ENCODE peak calls at places on chromosome 18, in six cellular contexts. N is hepatocyte, I is DND-41, K is PC-9, Y is GM23248, H is neural progenitor cell. M is an unnamed sample.

GRCh38 chr18:39672171-39672570 is 2106.6 kb upstream of the CELF4 start:
- DNase-seq in H (no peak), Y (no peak), N (no peak), I (no peak), K (no peak), M (peak; percentile 70)

GRCh38 chr18:31876707-31877106 is 66.2 kb downstream of the TRAPPC8 start:
- DNase-seq in K (no peak), Y (peak; percentile 15), I (no peak), H (no peak), N (no peak), M (peak; percentile 21)

GRCh38 chr18:31658670-31659573 is 25.5 kb downstream of the B4GALT6 start:
- DNase-seq in H (no peak), Y (no peak), N (no peak), I (no peak), K (no peak), M (peak; percentile 50)

GRCh38 chr18:45412577-45412976 is 202.7 kb upstream of the SLC14A2 start:
- DNase-seq in N (no peak), K (peak; percentile 6), I (no peak), H (no peak), Y (peak; percentile 37), M (no peak)

GRCh38 chr18:51417643-51418483 is 220.4 kb upstream of the MEX3C start:
- DNase-seq in Y (no peak), I (no peak), K (no peak), H (no peak), N (no peak), M (no peak)

GRCh38 chr18:35588995-35589394 is 7.5 kb downstream of the GALNT1 start:
- DNase-seq in K (no peak), H (peak; percentile 35), I (no peak), N (no peak), Y (no peak), M (no peak)

GRCh38 chr18:47745227-47745626 is 185.2 kb downstream of the SMAD2 start:
- DNase-seq in Y (no peak), H (no peak), K (no peak), I (no peak), N (no peak), M (no peak)

GRCh38 chr18:3015203-3015590 is 2.3 kb upstream of the LPIN2 start:
- DNase-seq in K (peak; percentile 62), N (peak; percentile 32), Y (peak; percentile 89), H (no peak), I (no peak), M (peak; percentile 77)

GRCh38 chr18:48805826-48806535 is 144.8 kb downstream of the SMAD7 start:
- DNase-seq in I (no peak), N (no peak), K (no peak), H (no peak), Y (no peak), M (no peak)

GRCh38 chr18:49524951-49525350 is 36.9 kb upstream of the LIPG start:
- DNase-seq in N (no peak), K (no peak), Y (no peak), I (no peak), H (no peak), M (no peak)

GRCh38 chr18:56329536-56329935 is 308.9 kb downstream of the TXNL1 start:
- DNase-seq in H (no peak), N (no peak), K (no peak), I (no peak), Y (no peak), M (no peak)

GRCh38 chr18:25503567-25504081 is 151.7 kb upstream of the ZNF521 start:
- DNase-seq in N (peak; percentile 77), Y (peak; percentile 77), H (peak; percentile 57), K (no peak), I (no peak), M (peak; percentile 80)

GRCh38 chr18:24342347-24342746 is 55.3 kb downstream of the OSBPL1A start:
- DNase-seq in I (no peak), N (no peak), H (no peak), K (no peak), Y (no peak), M (no peak)

GRCh38 chr18:596288-596881 is 403 bp upstream of the CLUL1 start:
- DNase-seq in N (peak; percentile 86), H (peak; percentile 87), I (no peak), K (peak; percentile 5), Y (peak; percentile 35), M (peak; percentile 11)

GRCh38 chr18:45920367-45920766 is 46.8 kb downstream of the EPG5 start:
- DNase-seq in Y (peak; percentile 93), H (no peak), N (no peak), I (peak; percentile 23), K (peak; percentile 34), M (peak; percentile 70)

GRCh38 chr18:48872234-48873145 is 78.3 kb downstream of the SMAD7 start:
- DNase-seq in K (no peak), N (no peak), H (no peak), I (no peak), Y (peak; percentile 77), M (no peak)

GRCh38 chr18:7945882-7946281 is 378.8 kb downstream of the PTPRM start:
- DNase-seq in I (no peak), Y (peak; percentile 96), N (peak; percentile 78), H (no peak), K (peak; percentile 16), M (peak; percentile 94)

GRCh38 chr18:10143601-10144000 is 229.8 kb downstream of the VAPA start:
- DNase-seq in K (no peak), I (no peak), H (no peak), Y (no peak), N (no peak), M (no peak)

DNA sequence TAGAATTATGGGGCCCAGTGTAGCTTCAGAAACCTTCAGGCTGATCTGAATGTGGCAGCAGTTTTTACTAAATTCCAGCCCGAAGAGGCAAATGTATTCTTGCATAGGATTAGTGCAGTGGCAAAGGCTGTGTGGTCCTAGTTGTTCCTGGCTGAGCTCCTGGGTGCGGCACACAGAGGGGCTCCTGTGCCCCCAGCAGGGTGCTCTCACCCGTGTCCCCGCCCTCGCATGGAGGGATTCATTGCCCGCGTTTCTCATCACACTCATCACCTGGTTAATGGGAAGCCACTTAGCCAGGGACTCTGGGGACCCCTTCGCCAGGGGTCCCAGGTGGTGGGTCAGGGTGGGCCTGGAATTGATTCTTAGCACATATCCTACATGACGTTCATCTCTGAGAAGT is 3.9 kb downstream of the KCNG2 start:
- DNase-seq in K (no peak), Y (no peak), N (no peak), I (no peak), H (no peak), M (no peak)
- H3K27me3 ChIP-seq in K (peaks cover 21% of the 10 kb centered on the region), Y (peaks cover 50% of the 10 kb centered on the region), N (peaks cover 29% of the 10 kb centered on the region), I (no peaks in the 10 kb centered on the region), H (peaks cover 51% of the 10 kb centered on the region), M (peaks cover 28% of the 10 kb centered on the region)

DNA sequence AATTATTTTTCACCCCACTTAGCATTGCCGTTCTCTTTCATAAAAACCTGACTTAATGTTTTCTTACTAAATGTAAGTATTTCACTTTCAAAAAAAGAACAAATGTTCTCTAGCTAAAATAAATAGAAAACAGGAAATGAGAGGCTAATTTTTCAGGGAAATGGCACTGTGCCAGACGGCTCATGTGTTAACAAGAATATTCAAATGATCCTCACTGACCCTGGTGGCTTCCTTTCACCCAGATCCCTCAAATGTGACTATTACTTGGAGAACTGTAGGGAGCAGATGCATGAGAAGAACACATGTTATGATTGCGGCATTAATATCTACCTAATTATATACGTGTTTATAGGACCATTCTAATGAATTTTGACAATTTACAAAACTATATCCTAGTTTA is 827.7 kb downstream of the SOCS6 start:
- DNase-seq in K (no peak), N (no peak), H (no peak), I (no peak), Y (no peak), M (no peak)
- TF ChIP-seq EZH2 in K (no peak), N (no peak), H (no peak), I (no peak), Y (no peak), M (no peak)

GRCh38 chr18:11653521-11653920 is 35.5 kb upstream of the GNAL start:
- DNase-seq in N (no peak), I (no peak), Y (no peak), K (no peak), H (no peak), M (no peak)

GRCh38 chr18:11655605-11655932 is 33.5 kb upstream of the GNAL start:
- DNase-seq in K (no peak), N (no peak), H (no peak), I (no peak), Y (no peak), M (no peak)

GRCh38 chr18:11657554-11657953 is 31.5 kb upstream of the GNAL start:
- DNase-seq in Y (no peak), K (no peak), N (no peak), I (no peak), H (no peak), M (no peak)

GRCh38 chr18:11657152-11657551 is 31.9 kb upstream of the GNAL start:
- DNase-seq in K (no peak), H (no peak), N (no peak), I (no peak), Y (no peak), M (no peak)

DNA sequence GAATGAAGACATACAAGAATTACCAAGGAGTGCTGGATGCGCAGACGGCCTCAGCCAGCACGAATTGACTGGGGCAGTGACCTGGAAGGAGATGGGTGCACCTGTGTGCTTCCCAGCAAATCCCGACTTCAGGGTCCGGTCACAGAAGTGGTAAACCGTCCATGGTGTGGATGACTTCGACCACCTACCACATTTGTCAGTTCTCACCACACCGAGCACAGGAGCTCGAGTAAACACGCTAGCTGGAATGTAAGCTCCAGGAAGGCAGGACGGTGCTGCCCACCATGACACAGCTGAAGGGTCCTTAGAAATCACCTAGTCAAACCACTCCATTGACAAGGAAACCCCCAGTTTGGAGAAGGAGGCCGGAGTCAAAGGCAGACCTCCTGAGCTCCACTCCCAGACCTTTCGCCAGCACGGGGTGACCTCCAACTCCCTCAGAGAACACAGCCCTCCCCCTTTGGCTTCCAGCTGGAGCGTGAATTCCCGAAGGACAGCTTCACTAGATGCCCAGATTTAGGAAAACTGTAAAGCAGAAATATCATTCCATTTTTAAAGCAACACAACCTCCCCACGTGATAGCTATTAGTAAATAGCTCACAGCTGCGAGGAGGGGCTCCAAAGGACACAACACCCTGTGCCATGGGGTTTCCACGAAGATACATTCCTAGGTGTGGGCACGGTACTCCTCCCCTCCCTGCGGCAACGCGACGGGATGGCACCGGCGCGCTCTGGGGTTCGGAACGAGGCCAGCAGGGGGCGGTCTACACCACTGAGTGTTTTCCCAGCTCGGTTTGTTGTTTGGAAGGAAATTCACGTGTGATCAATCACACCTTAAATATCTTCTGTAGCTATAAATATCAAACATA is 34.1 kb upstream of the GNAL start:
- DNase-seq in K (peak; percentile 49), I (no peak), H (peak; percentile 79), N (peak; percentile 75), Y (peak; percentile 69), M (no peak)
- H3K27me3 ChIP-seq in K (peaks cover 87% of the 10 kb centered on the region), I (peaks cover 8% of the 10 kb centered on the region), H (peaks cover 17% of the 10 kb centered on the region), N (peaks cover 5% of the 10 kb centered on the region), Y (peaks cover 35% of the 10 kb centered on the region), M (no peaks in the 10 kb centered on the region)

GRCh38 chr18:76494181-76494540 is 881 bp downstream of the ZNF516 start:
- DNase-seq in K (no peak), H (peak; percentile 79), Y (peak; percentile 67), N (peak; percentile 70), I (no peak), M (peak; percentile 45)

GRCh38 chr18:76492669-76493212 is 2.3 kb downstream of the ZNF516 start:
- DNase-seq in N (peak; percentile 98), K (peak; percentile 95), I (peak; percentile 11), H (peak; percentile 99), Y (peak; percentile 96), M (peak; percentile 99)

GRCh38 chr18:76494541-76495403 is at the start of gene ZNF516:
- DNase-seq in Y (peak; percentile 79), H (peak; percentile 87), K (no peak), I (no peak), N (peak; percentile 85), M (peak; percentile 44)

GRCh38 chr18:76491801-76492668 is 3.0 kb downstream of the ZNF516 start:
- DNase-seq in Y (peak; percentile 79), K (no peak), H (peak; percentile 69), N (peak; percentile 55), I (no peak), M (peak; percentile 49)

GRCh38 chr18:76493213-76494107 is 1.6 kb downstream of the ZNF516 start:
- DNase-seq in H (peak; percentile 68), Y (peak; percentile 67), I (no peak), K (no peak), N (peak; percentile 70), M (no peak)
- TF ChIP-seq EZH2 in H (no peak), Y (no peak), I (no peak), K (no peak), N (no peak), M (no peak)